ENCODE peak calls at places on chromosome 22, in four cellular contexts. F is AG04450; K is activated naive CD4-positive, alpha-beta T cell; Z is heart right ventricle. I is an unnamed sample.

GRCh38 chr22:37090920-37091688 is 18.4 kb downstream of the TMPRSS6 start:
- DNase-seq in F (no peak), K (no peak), Z (no peak), I (no peak)

GRCh38 chr22:49540084-49540483 is 287.6 kb downstream of the BRD1 start:
- DNase-seq in F (no peak), K (no peak), Z (no peak), I (no peak)

GRCh38 chr22:37043828-37044538 is 7.6 kb upstream of the KCTD17 start:
- DNase-seq in F (no peak), K (no peak), Z (peak), I (peak)

GRCh38 chr22:47022075-47022473 is 259.6 kb downstream of the TBC1D22A start:
- DNase-seq in F (no peak), K (no peak), Z (no peak), I (no peak)

GRCh38 chr22:19674929-19675253 is 39.4 kb upstream of the SEPTIN5 start:
- DNase-seq in F (no peak), K (no peak), Z (no peak), I (no peak)

GRCh38 chr22:33036881-33037280 is 21.3 kb downstream of the SYN3 start:
- DNase-seq in F (no peak), K (no peak), Z (no peak), I (no peak)

GRCh38 chr22:40193429-40194421 is 16.0 kb downstream of the TNRC6B start:
- DNase-seq in F (no peak), K (no peak), Z (no peak), I (no peak)

GRCh38 chr22:39207141-39208012 is 37.4 kb downstream of the PDGFB start:
- DNase-seq in F (no peak), K (no peak), Z (no peak), I (no peak)

GRCh38 chr22:25747245-25747944 is 5.4 kb downstream of the MYO18B start:
- DNase-seq in F (peak), K (no peak), Z (no peak), I (no peak)

GRCh38 chr22:31148953-31149627 is 8.8 kb upstream of the PLA2G3 start:
- DNase-seq in F (peak), K (no peak), Z (peak), I (no peak)

GRCh38 chr22:21650823-21651520 is 8.9 kb downstream of the SDF2L1 start:
- DNase-seq in F (no peak), K (no peak), Z (no peak), I (no peak)

GRCh38 chr22:36017661-36018091 is 10.9 kb downstream of the RBFOX2 start:
- DNase-seq in F (no peak), K (no peak), Z (no peak), I (no peak)

GRCh38 chr22:20868225-20868944 is 9.6 kb downstream of the SNAP29 start:
- DNase-seq in F (peak), K (no peak), Z (no peak), I (no peak)

GRCh38 chr22:34800265-34800664 is 265.7 kb upstream of the ISX start:
- DNase-seq in F (no peak), K (no peak), Z (no peak), I (no peak)

GRCh38 chr22:43891360-43892182 is at the start of gene PNPLA5:
- DNase-seq in F (no peak), K (no peak), Z (no peak), I (no peak)

GRCh38 chr22:49930596-49931412 is 12.4 kb downstream of the CRELD2 start:
- DNase-seq in F (no peak), K (no peak), Z (no peak), I (peak)

GRCh38 chr22:22881116-22882032 is 6.2 kb upstream of the IGLL5 start:
- DNase-seq in F (no peak), K (no peak), Z (no peak), I (no peak)

GRCh38 chr22:42184852-42185251 is 54.2 kb upstream of the CYP2D6 start:
- DNase-seq in F (no peak), K (no peak), Z (no peak), I (no peak)

GRCh38 chr22:28369849-28370248 is 309.8 kb downstream of the TTC28 start:
- DNase-seq in F (no peak), K (no peak), Z (no peak), I (no peak)

GRCh38 chr22:38570841-38571364 is 920 bp upstream of the DMC1 start:
- DNase-seq in F (no peak), K (no peak), Z (peak), I (no peak)

GRCh38 chr22:38755155-38755910 is 465 bp downstream of the SUN2 start:
- DNase-seq in F (no peak), K (no peak), Z (peak), I (peak)

GRCh38 chr22:22069450-22070370 is 87.1 kb upstream of the TOP3B start:
- DNase-seq in F (no peak), K (no peak), Z (no peak), I (no peak)

GRCh38 chr22:42721045-42721434 is 370 bp upstream of the A4GALT start:
- DNase-seq in F (no peak), K (no peak), Z (no peak), I (no peak)

GRCh38 chr22:29830585-29830984 is 7.5 kb downstream of the ASCC2 start:
- DNase-seq in F (no peak), K (no peak), Z (peak), I (no peak)

GRCh38 chr22:50711446-50712340 is 26.3 kb upstream of the ACR start:
- DNase-seq in F (no peak), K (no peak), Z (peak), I (no peak)

GRCh38 chr22:39375646-39376045 is 23.9 kb upstream of the TAB1 start:
- DNase-seq in F (no peak), K (no peak), Z (no peak), I (no peak)

GRCh38 chr22:47122441-47123000 is 360.1 kb downstream of the TBC1D22A start:
- DNase-seq in F (no peak), K (no peak), Z (no peak), I (no peak)

GRCh38 chr22:43829904-43830851 is 18.1 kb upstream of the EFCAB6 start:
- DNase-seq in F (no peak), K (no peak), Z (peak), I (peak)

GRCh38 chr22:25136953-25137576 is 62.6 kb upstream of the CRYBB3 start:
- DNase-seq in F (no peak), K (no peak), Z (no peak), I (no peak)

GRCh38 chr22:44195189-44195871 is 14.6 kb downstream of the PARVG start:
- DNase-seq in F (no peak), K (no peak), Z (no peak), I (no peak)

GRCh38 chr22:45149671-45150070 is 14.1 kb upstream of the NUP50 start:
- DNase-seq in F (no peak), K (no peak), Z (no peak), I (no peak)